ENCODE peak calls at places on chromosomes 6 and 20, in five cellular contexts. O is H9, E is fibroblast of lung, L is trophoblast cell, K is MM.1S. X is an unnamed sample. For H3K9me3, the result is how much of the 10 kb centered on the place peaks cover.

GRCh38 chr20:8798505-8798904 is 270.4 kb upstream of the PLCB4 start:
- DNase-seq in O (no peak), E (peak), L (no peak), K (no peak), X (no peak)

GRCh38 chr6:30727920-30728605 is 7.9 kb downstream of the TUBB start:
- DNase-seq in O (no peak), E (peak), L (no peak), K (no peak), X (no peak)

GRCh38 chr6:111683126-111683525 is 77.4 kb upstream of the TRAF3IP2 start:
- DNase-seq in O (no peak), E (peak), L (no peak), K (no peak), X (no peak)

GRCh38 chr20:37757550-37757949 is 63.7 kb downstream of the CTNNBL1 start:
- DNase-seq in O (no peak), E (no peak), L (no peak), K (no peak), X (no peak)

GRCh38 chr20:57222631-57222950 is 43.9 kb downstream of the BMP7 start:
- DNase-seq in O (no peak), E (no peak), L (no peak), K (no peak), X (no peak)

GRCh38 chr6:152206072-152206818 is 398.8 kb downstream of the ESR1 start:
- DNase-seq in O (peak), E (peak), L (peak), K (no peak), X (no peak)

GRCh38 chr6:166626177-166627038 is 643 bp downstream of the RPS6KA2 start:
- DNase-seq in O (no peak), E (peak), L (no peak), K (peak), X (peak)

GRCh38 chr6:88302769-88303230 is 136.7 kb upstream of the CNR1 start:
- DNase-seq in O (no peak), E (no peak), L (no peak), K (no peak), X (no peak)

GRCh38 chr20:44990425-44990824 is 24.1 kb downstream of the STK4 start:
- DNase-seq in O (no peak), E (peak), L (no peak), K (peak), X (no peak)

GRCh38 chr20:48801197-48801596 is 26.6 kb downstream of the PREX1 start:
- DNase-seq in O (no peak), E (no peak), L (no peak), K (no peak), X (no peak)

GRCh38 chr6:63597142-63598000 is 25.1 kb downstream of the LOC128125822 start:
- DNase-seq in O (no peak), E (no peak), L (no peak), K (no peak), X (peak)

GRCh38 chr6:9292975-9293374 is 857.6 kb upstream of the SLC35B3 start:
- DNase-seq in O (no peak), E (peak), L (no peak), K (no peak), X (no peak)

GRCh38 chr20:32227744-32228688 is 20.3 kb downstream of the POFUT1 start:
- DNase-seq in O (no peak), E (no peak), L (peak), K (no peak), X (no peak)

GRCh38 chr6:104252276-104252675 is 607.4 kb downstream of the HACE1 start:
- DNase-seq in O (no peak), E (no peak), L (peak), K (no peak), X (peak)

GRCh38 chr6:116969211-116969863 is 92.3 kb downstream of the RFX6 start:
- DNase-seq in O (no peak), E (peak), L (peak), K (peak), X (no peak)

GRCh38 chr6:101439790-101440189 is 46.3 kb downstream of the GRIK2 start:
- DNase-seq in O (no peak), E (no peak), L (no peak), K (no peak), X (no peak)

GRCh38 chr20:57672164-57672563 is 37.7 kb downstream of the PMEPA1 start:
- DNase-seq in O (no peak), E (peak), L (no peak), K (no peak), X (no peak)

GRCh38 chr6:101572627-101573026 is 179.1 kb downstream of the GRIK2 start:
- DNase-seq in O (no peak), E (no peak), L (no peak), K (no peak), X (no peak)

GRCh38 chr6:14524319-14524718 is 406.7 kb downstream of the CD83 start:
- DNase-seq in O (no peak), E (peak), L (no peak), K (no peak), X (no peak)

GRCh38 chr6:23137596-23137995 is 568.2 kb downstream of the HDGFL1 start:
- DNase-seq in O (no peak), E (peak), L (no peak), K (no peak), X (no peak)

GRCh38 chr20:11755071-11755881 is 162.4 kb upstream of the BTBD3 start:
- DNase-seq in O (no peak), E (no peak), L (no peak), K (no peak), X (no peak)

GRCh38 chr6:74284266-74284665 is 588.3 kb downstream of the CD109 start:
- DNase-seq in O (no peak), E (peak), L (no peak), K (no peak), X (no peak)

GRCh38 chr20:17518339-17519052 is 12.7 kb downstream of the BFSP1 start:
- DNase-seq in O (peak), E (no peak), L (no peak), K (no peak), X (no peak)

GRCh38 chr6:29589423-29590048 is 4.6 kb downstream of the OR2H2 start:
- DNase-seq in O (peak), E (peak), L (peak), K (peak), X (no peak)

GRCh38 chr6:109260126-109260525 is 122.1 kb downstream of the CD164 start:
- DNase-seq in O (no peak), E (peak), L (no peak), K (no peak), X (no peak)

GRCh38 chr20:57476641-57477461 is 48.1 kb downstream of the CTCFL start:
- DNase-seq in O (no peak), E (no peak), L (no peak), K (no peak), X (no peak)

GRCh38 chr6:135789375-135789774 is 62.1 kb upstream of the PDE7B start:
- DNase-seq in O (no peak), E (no peak), L (no peak), K (no peak), X (no peak)
- H2AFZ ChIP-seq in O (no peak), E (peak), L (no peak), K (no peak), X (no peak)

GRCh38 chr20:60752741-60753420 is 499.2 kb upstream of the CDH4 start:
- DNase-seq in O (no peak), E (no peak), L (no peak), K (no peak), X (no peak)
- H3K9me3 ChIP-seq in O (under half), E (under half), L (under half), K (under half), X (under half)

GRCh38 chr6:137269803-137270202 is 50.6 kb upstream of the IFNGR1 start:
- DNase-seq in O (no peak), E (no peak), L (no peak), K (no peak), X (peak)

GRCh38 chr6:137271245-137272183 is 52.3 kb upstream of the IFNGR1 start:
- DNase-seq in O (no peak), E (peak), L (peak), K (peak), X (no peak)

GRCh38 chr6:137269347-137269746 is 50.2 kb upstream of the IFNGR1 start:
- DNase-seq in O (no peak), E (no peak), L (no peak), K (no peak), X (no peak)

GRCh38 chr6:137268911-137269310 is 49.7 kb upstream of the IFNGR1 start:
- DNase-seq in O (no peak), E (no peak), L (no peak), K (no peak), X (no peak)

GRCh38 chr6:137272403-137272802 is 53.2 kb upstream of the IFNGR1 start:
- DNase-seq in O (no peak), E (no peak), L (no peak), K (no peak), X (peak)
- H2AFZ ChIP-seq in O (no peak), E (no peak), L (no peak), K (no peak), X (no peak)

DNA sequence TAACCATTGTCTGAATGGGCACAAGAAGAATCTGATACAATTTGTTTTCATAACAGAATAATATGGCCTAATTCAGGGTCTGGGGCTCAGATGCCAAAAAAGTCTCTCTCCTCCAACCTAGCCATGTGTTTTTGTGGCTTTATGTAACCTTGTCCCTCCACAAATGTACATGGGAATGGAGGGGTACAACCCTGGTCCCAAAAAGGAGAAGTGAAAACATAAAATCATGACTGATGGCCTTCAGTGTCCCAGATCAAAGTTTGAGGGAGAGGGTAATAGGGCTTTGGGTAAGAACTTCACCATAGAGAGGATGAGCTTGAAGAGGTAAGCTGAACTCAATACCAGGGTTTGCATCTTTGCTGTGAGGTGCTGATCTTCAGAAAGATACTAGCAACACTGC is 136.3 kb upstream of the BACH2 start:
- DNase-seq in O (no peak), E (no peak), L (no peak), K (peak), X (no peak)
- H3K9me3 ChIP-seq in O (under half), E (under half), L (under half), K (under half), X (under half)